ENCODE peak calls at places on chromosomes 12 and 14, in five cellular contexts. U, O, Q, V and I are unnamed samples.
A peak's percentile ranks its signal among the peaks of the same experiment; 100 is the strongest.

GRCh38 chr12:119154435-119154818 is 24.3 kb upstream of the HSPB8 start:
- DNase-seq in O (no peak), Q (no peak), U (peak; percentile 61), V (peak; percentile 58), I (peak; percentile 91)

GRCh38 chr12:40446385-40446784 is 221.6 kb downstream of the LRRK2 start:
- DNase-seq in O (no peak), Q (peak; percentile 30), U (no peak), V (peak; percentile 22), I (peak; percentile 1)

GRCh38 chr12:127893875-127894635 is 372.9 kb upstream of the TMEM132C start:
- DNase-seq in O (no peak), V (peak; percentile 18), U (no peak), Q (no peak), I (peak; percentile 28)

GRCh38 chr12:71469235-71469873 is 29.8 kb downstream of the LGR5 start:
- DNase-seq in V (peak; percentile 39), U (no peak), O (no peak), Q (no peak), I (no peak)

GRCh38 chr12:18797604-18798003 is 59.7 kb downstream of the CAPZA3 start:
- DNase-seq in V (no peak), U (no peak), O (no peak), Q (no peak), I (no peak)

GRCh38 chr12:82867782-82868505 is 181.2 kb downstream of the TMTC2 start:
- DNase-seq in V (no peak), O (no peak), U (no peak), Q (no peak), I (no peak)

GRCh38 chr14:101588286-101588975 is 27.1 kb downstream of the DIO3 start:
- DNase-seq in O (no peak), V (no peak), Q (no peak), U (no peak), I (no peak)

GRCh38 chr12:11658796-11659195 is 9.3 kb downstream of the ETV6 start:
- DNase-seq in Q (peak; percentile 73), V (no peak), O (no peak), U (no peak), I (no peak)

GRCh38 chr12:64450711-64451486 is 1.0 kb upstream of the TBK1 start:
- DNase-seq in V (peak; percentile 13), Q (peak; percentile 55), U (no peak), O (no peak), I (no peak)

GRCh38 chr12:953776-954175 is 4.3 kb upstream of the RAD52 start:
- DNase-seq in O (no peak), U (no peak), Q (no peak), V (no peak), I (no peak)

GRCh38 chr12:94706250-94706661 is 55.9 kb upstream of the TMCC3 start:
- DNase-seq in V (no peak), Q (no peak), U (no peak), O (no peak), I (no peak)

GRCh38 chr14:64421166-64421565 is 33.0 kb downstream of the MTHFD1 start:
- DNase-seq in Q (peak; percentile 58), O (no peak), U (no peak), V (no peak), I (no peak)

GRCh38 chr12:116382456-116382902 is 105.0 kb upstream of the MED13L start:
- DNase-seq in Q (no peak), O (no peak), U (no peak), V (no peak), I (no peak)

GRCh38 chr14:65476290-65476941 is 63.9 kb downstream of the FUT8 start:
- DNase-seq in V (no peak), O (no peak), U (no peak), Q (no peak), I (no peak)

GRCh38 chr14:104341532-104342434 is 203.4 kb downstream of the KIF26A start:
- DNase-seq in O (no peak), V (peak; percentile 97), Q (no peak), U (peak; percentile 75), I (peak; percentile 83)

GRCh38 chr12:80068173-80068572 is 31.2 kb upstream of the OTOGL start:
- DNase-seq in U (peak; percentile 43), V (no peak), Q (no peak), O (no peak), I (peak; percentile 8)

GRCh38 chr14:48771717-48772116 is 814.5 kb downstream of the RPS29 start:
- DNase-seq in O (no peak), V (no peak), U (no peak), Q (no peak), I (no peak)